ENCODE peak calls at places on chromosomes 3 and 15, in six cellular contexts. A is H9, Y is IMR-90, N is trophoblast cell, W is mesenchymal stem cell, I is H1. Z is an unnamed sample.

GRCh38 chr3:62229908-62230307 is 143.4 kb downstream of the FEZF2 start:
- DNase-seq in A (no peak), Y (no peak), N (peak), W (peak), I (no peak), Z (no peak)

GRCh38 chr3:159844801-159845261 is 143.8 kb upstream of the IL12A start:
- DNase-seq in A (no peak), Y (no peak), N (peak), W (peak), I (no peak), Z (no peak)

GRCh38 chr3:141051641-141052569 is 758 bp downstream of the SPSB4 start:
- DNase-seq in A (peak), Y (peak), N (no peak), W (peak), I (peak), Z (peak)

GRCh38 chr15:95131071-95131683 is 899.8 kb downstream of the MCTP2 start:
- DNase-seq in A (no peak), Y (no peak), N (no peak), W (no peak), I (no peak), Z (no peak)

GRCh38 chr3:59338934-59339333 is 289.1 kb upstream of the CFAP20DC start:
- DNase-seq in A (no peak), Y (no peak), N (no peak), W (no peak), I (no peak), Z (no peak)

GRCh38 chr3:70999730-71000129 is 583.8 kb downstream of the FOXP1 start:
- DNase-seq in A (no peak), Y (peak), N (peak), W (peak), I (no peak), Z (no peak)

GRCh38 chr3:42772670-42773408 is at the start of gene CCDC13:
- DNase-seq in A (peak), Y (peak), N (peak), W (peak), I (peak), Z (peak)

GRCh38 chr3:67362686-67363085 is 291.7 kb downstream of the SUCLG2 start:
- DNase-seq in A (peak), Y (peak), N (peak), W (no peak), I (no peak), Z (no peak)

GRCh38 chr3:146199762-146200161 is 38.8 kb upstream of the PLOD2 start:
- DNase-seq in A (no peak), Y (no peak), N (no peak), W (no peak), I (no peak), Z (no peak)

GRCh38 chr3:39267631-39268553 is 11.9 kb downstream of the CX3CR1 start:
- DNase-seq in A (peak), Y (no peak), N (no peak), W (no peak), I (no peak), Z (no peak)

GRCh38 chr3:197337214-197337613 is 38.8 kb upstream of the DLG1 start:
- DNase-seq in A (no peak), Y (no peak), N (no peak), W (no peak), I (peak), Z (no peak)

GRCh38 chr15:53530762-53531161 is 228.7 kb downstream of the WDR72 start:
- DNase-seq in A (no peak), Y (no peak), N (no peak), W (no peak), I (no peak), Z (no peak)

GRCh38 chr3:127739347-127740135 is 66.8 kb downstream of the ABTB1 start:
- DNase-seq in A (no peak), Y (peak), N (no peak), W (no peak), I (no peak), Z (no peak)

GRCh38 chr3:138125548-138126221 is 6.5 kb downstream of the A4GNT start:
- DNase-seq in A (no peak), Y (peak), N (peak), W (peak), I (no peak), Z (no peak)

GRCh38 chr3:13011369-13012227 is 61.6 kb downstream of the IQSEC1 start:
- DNase-seq in A (no peak), Y (no peak), N (no peak), W (no peak), I (no peak), Z (no peak)

GRCh38 chr3:52231502-52232278 is 6.2 kb upstream of the TLR9 start:
- DNase-seq in A (peak), Y (peak), N (peak), W (peak), I (peak), Z (peak)

GRCh38 chr3:186746008-186746407 is 28.8 kb downstream of the KNG1 start:
- DNase-seq in A (peak), Y (peak), N (peak), W (peak), I (peak), Z (no peak)

GRCh38 chr3:36663666-36664291 is 100.6 kb downstream of the DCLK3 start:
- DNase-seq in A (no peak), Y (peak), N (no peak), W (peak), I (no peak), Z (no peak)

GRCh38 chr3:36408146-36408545 is 27.8 kb downstream of the STAC start:
- DNase-seq in A (no peak), Y (no peak), N (no peak), W (no peak), I (no peak), Z (no peak)

DNA sequence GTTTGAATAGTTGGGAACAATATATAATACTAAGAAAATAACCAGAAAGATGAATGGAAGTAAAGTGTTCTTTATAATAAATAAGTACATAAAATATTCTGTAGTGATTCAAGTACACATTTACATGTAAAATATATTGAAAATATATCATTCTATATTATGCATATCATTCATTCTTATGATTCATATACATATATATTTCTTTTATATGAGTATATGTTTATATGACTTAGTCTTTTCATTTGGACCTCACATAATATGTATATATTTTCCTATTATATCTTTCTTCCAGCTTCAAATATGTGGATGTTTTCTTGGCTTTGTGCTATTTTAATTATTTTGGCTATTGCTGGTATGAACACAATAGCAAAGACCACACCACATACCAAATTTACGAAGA is at the start of gene OTOL1:
- DNase-seq in A (no peak), Y (no peak), N (no peak), W (no peak), I (no peak), Z (no peak)
- H3K14ac ChIP-seq in A (no peak), Y (no peak), N (no peak), W (no peak), I (no peak), Z (no peak)

DNA sequence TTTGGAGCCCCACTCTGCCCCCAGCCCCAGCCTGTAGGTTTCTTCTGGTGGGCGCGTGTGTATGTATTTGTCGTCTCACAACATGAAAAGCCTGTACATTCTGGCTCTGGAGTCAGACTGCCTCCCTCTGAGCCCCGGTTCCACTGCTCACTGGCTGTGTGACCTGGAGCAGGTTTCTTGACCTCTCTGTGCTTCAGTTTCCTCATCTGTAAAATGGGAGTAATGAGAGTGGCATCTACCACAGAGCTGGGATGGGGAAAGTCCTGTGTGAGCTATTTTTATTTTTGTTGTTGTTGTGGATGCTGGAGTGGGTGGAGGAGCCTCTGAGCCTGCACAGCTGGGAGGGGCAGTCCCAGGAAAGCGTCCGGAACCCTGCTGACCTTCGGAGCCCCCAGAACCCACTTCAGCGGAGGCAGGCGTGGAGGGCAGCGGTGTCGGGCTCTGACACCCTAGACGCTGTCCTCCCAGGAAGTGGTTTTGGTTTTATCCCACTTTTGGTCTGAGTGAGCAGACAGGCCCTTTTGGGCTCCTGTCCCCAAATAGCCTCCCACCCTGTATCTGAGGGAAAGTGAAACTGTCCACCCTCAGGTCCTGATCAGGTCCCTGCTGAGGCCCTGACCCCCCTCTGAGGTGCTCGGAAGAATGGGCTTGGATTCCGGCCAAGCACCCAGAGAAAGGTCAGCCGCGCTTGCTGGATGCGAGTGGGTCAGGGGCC is 103.5 kb downstream of the CHSY1 start:
- DNase-seq in A (no peak), Y (no peak), N (no peak), W (no peak), I (no peak), Z (no peak)
- H2BK120ac ChIP-seq in A (no peak), Y (no peak), N (peak), W (peak), I (no peak), Z (no peak)

DNA sequence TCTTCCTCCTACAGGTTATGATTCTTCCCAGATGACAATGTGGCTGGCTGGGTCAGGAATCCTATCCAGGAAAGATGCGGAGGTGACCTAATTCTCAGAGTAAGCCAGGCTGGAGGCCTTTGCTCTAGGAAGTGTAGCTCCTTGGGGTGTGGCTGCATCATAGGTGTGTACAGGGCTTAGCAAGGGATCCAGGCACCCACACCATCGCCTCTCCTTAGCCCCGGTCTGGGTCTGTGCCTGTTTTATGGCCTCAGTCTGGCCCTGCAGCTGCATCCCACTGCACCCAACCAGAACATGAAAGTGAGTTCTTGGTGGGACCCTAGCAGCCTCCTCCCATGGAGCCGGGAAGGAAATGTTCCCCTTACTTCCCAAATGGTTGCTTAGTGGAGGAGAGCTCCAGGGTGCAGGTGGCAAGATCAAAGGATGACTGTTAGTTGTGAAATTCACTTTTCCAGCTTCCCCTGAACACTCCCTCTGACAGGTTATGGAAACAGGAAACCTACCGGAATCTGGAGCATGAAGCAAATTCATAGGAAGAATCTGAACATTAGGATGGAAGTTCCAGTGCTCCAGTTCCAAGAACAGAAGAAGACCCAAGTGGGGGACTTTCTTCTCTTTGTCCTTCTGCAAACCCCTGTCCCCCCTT is 2.7 kb upstream of the AMOTL2 start:
- DNase-seq in A (no peak), Y (no peak), N (peak), W (no peak), I (no peak), Z (no peak)
- H3K4ac ChIP-seq in A (no peak), Y (no peak), N (no peak), W (no peak), I (no peak), Z (no peak)

DNA sequence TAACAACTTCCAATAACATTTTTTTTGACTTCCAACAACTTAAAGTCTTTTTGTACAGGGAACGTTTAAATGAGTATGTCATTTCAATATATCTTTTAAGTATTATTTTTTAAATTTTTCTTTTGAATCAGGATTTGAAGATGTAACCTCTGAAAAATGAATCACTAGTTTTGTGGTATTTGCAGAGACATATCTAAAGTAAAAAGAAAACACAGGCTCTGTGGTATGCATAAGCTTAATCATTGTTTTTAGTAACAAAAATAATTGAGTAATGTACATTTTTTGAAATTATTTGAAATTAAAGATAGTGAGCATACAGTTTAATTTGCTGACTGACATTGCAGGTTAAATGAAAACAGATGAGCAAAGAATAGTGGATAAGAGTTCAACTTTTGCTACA is 531.3 kb downstream of the ROBO1 start:
- DNase-seq in A (no peak), Y (peak), N (no peak), W (no peak), I (no peak), Z (no peak)
- H3K14ac ChIP-seq in A (no peak), Y (no peak), N (no peak), W (no peak), I (no peak), Z (no peak)

GRCh38 chr3:172175254-172175599 is 135.8 kb downstream of the FNDC3B start:
- DNase-seq in A (no peak), Y (no peak), N (no peak), W (no peak), I (no peak), Z (no peak)
- H2BK120ac ChIP-seq in A (no peak), Y (peak), N (no peak), W (no peak), I (no peak), Z (no peak)

GRCh38 chr3:64223809-64224570 is 1.3 kb downstream of the PRICKLE2 start:
- DNase-seq in A (no peak), Y (peak), N (no peak), W (no peak), I (no peak), Z (no peak)
- H3K4ac ChIP-seq in A (no peak), Y (peak), N (no peak), W (no peak), I (no peak), Z (no peak)

Z was measured in neuronal stem cell.